ENCODE peak calls at places on chromosome 19, in four cellular contexts. One of them, this sample, is unnamed.

GRCh38 chr19:41844601-41845000 is at the start of gene LYPD4:
- DNase-seq in heart left ventricle: no peak
- DNase-seq in lower leg skin: no peak
- DNase-seq in breast epithelium: no peak
- DNase-seq in this sample: no peak

GRCh38 chr19:7013678-7014077 is 7.6 kb downstream of the MBD3L2B start:
- DNase-seq in heart left ventricle: no peak
- DNase-seq in breast epithelium: no peak
- DNase-seq in lower leg skin: no peak
- DNase-seq in this sample: no peak

GRCh38 chr19:31270897-31271568 is 78.2 kb downstream of the TSHZ3 start:
- DNase-seq in heart left ventricle: no peak
- DNase-seq in breast epithelium: no peak
- DNase-seq in lower leg skin: peak; percentile 61
- DNase-seq in this sample: no peak

GRCh38 chr19:6092329-6093286 is 17.7 kb downstream of the RFX2 start:
- DNase-seq in heart left ventricle: peak; percentile 75
- DNase-seq in lower leg skin: peak; percentile 96
- DNase-seq in breast epithelium: peak; percentile 82
- DNase-seq in this sample: peak; percentile 58

GRCh38 chr19:43430976-43431375 is 16.3 kb downstream of the TEX101 start:
- DNase-seq in breast epithelium: no peak
- DNase-seq in heart left ventricle: no peak
- DNase-seq in lower leg skin: no peak
- DNase-seq in this sample: no peak

GRCh38 chr19:23283925-23284324 is 33.7 kb upstream of the ZNF724 start:
- DNase-seq in breast epithelium: peak; percentile 61
- DNase-seq in heart left ventricle: peak; percentile 33
- DNase-seq in lower leg skin: peak; percentile 87
- DNase-seq in this sample: peak; percentile 51

GRCh38 chr19:18924684-18925213 is 5.2 kb downstream of the DDX49 start:
- DNase-seq in breast epithelium: no peak
- DNase-seq in lower leg skin: no peak
- DNase-seq in heart left ventricle: no peak
- DNase-seq in this sample: no peak

GRCh38 chr19:4506449-4507149 is 11.7 kb downstream of the PLIN4 start:
- DNase-seq in breast epithelium: no peak
- DNase-seq in lower leg skin: no peak
- DNase-seq in heart left ventricle: no peak
- DNase-seq in this sample: no peak

GRCh38 chr19:51122112-51122981 is 2.4 kb upstream of the SIGLEC9 start:
- DNase-seq in heart left ventricle: no peak
- DNase-seq in lower leg skin: no peak
- DNase-seq in breast epithelium: no peak
- DNase-seq in this sample: no peak

GRCh38 chr19:17847538-17848366 is at the start of gene JAK3:
- DNase-seq in heart left ventricle: peak; percentile 67
- DNase-seq in lower leg skin: no peak
- DNase-seq in breast epithelium: no peak
- DNase-seq in this sample: no peak

GRCh38 chr19:35231956-35232746 is 3.6 kb upstream of the FAM187B start:
- DNase-seq in lower leg skin: peak; percentile 29
- DNase-seq in heart left ventricle: no peak
- DNase-seq in breast epithelium: no peak
- DNase-seq in this sample: no peak

GRCh38 chr19:10748924-10749434 is 31.1 kb downstream of the DNM2 start:
- DNase-seq in heart left ventricle: no peak
- DNase-seq in lower leg skin: no peak
- DNase-seq in breast epithelium: no peak
- DNase-seq in this sample: no peak

GRCh38 chr19:45526971-45527370 is 19.7 kb downstream of the VASP start:
- DNase-seq in lower leg skin: no peak
- DNase-seq in breast epithelium: no peak
- DNase-seq in heart left ventricle: no peak
- DNase-seq in this sample: no peak

GRCh38 chr19:2478756-2479555 is 3.0 kb downstream of the GADD45B start:
- DNase-seq in breast epithelium: peak; percentile 90
- DNase-seq in lower leg skin: peak; percentile 97
- DNase-seq in heart left ventricle: peak; percentile 86
- DNase-seq in this sample: peak; percentile 53

GRCh38 chr19:19137556-19138109 is 645 bp downstream of the TMEM161A start:
- DNase-seq in lower leg skin: no peak
- DNase-seq in breast epithelium: no peak
- DNase-seq in heart left ventricle: no peak
- DNase-seq in this sample: no peak

GRCh38 chr19:36060430-36060829 is 5.7 kb downstream of the WDR62 start:
- DNase-seq in lower leg skin: no peak
- DNase-seq in heart left ventricle: peak; percentile 24
- DNase-seq in breast epithelium: no peak
- DNase-seq in this sample: peak; percentile 53

GRCh38 chr19:41940443-41941409 is 12.5 kb upstream of the ERFL start:
- DNase-seq in heart left ventricle: no peak
- DNase-seq in lower leg skin: no peak
- DNase-seq in breast epithelium: no peak
- DNase-seq in this sample: no peak

GRCh38 chr19:28377077-28377476 is 835.9 kb downstream of the UQCRFS1 start:
- DNase-seq in heart left ventricle: no peak
- DNase-seq in breast epithelium: no peak
- DNase-seq in lower leg skin: no peak
- DNase-seq in this sample: no peak

GRCh38 chr19:45187421-45188100 is 9.0 kb downstream of the BLOC1S3 start:
- DNase-seq in heart left ventricle: no peak
- DNase-seq in lower leg skin: no peak
- DNase-seq in breast epithelium: no peak
- DNase-seq in this sample: no peak

GRCh38 chr19:7554990-7555864 is 19.7 kb downstream of the PNPLA6 start:
- DNase-seq in lower leg skin: no peak
- DNase-seq in breast epithelium: no peak
- DNase-seq in heart left ventricle: no peak
- DNase-seq in this sample: no peak

GRCh38 chr19:2355168-2356035 is 4.7 kb upstream of the TMPRSS9 start:
- DNase-seq in heart left ventricle: no peak
- DNase-seq in breast epithelium: no peak
- DNase-seq in lower leg skin: no peak
- DNase-seq in this sample: no peak

GRCh38 chr19:30305346-30306060 is 66.7 kb upstream of the ZNF536 start:
- DNase-seq in breast epithelium: no peak
- DNase-seq in lower leg skin: no peak
- DNase-seq in heart left ventricle: no peak
- DNase-seq in this sample: no peak

GRCh38 chr19:42942187-42942789 is 5.3 kb upstream of the PSG7 start:
- DNase-seq in heart left ventricle: no peak
- DNase-seq in breast epithelium: no peak
- DNase-seq in lower leg skin: no peak
- DNase-seq in this sample: no peak

GRCh38 chr19:56670401-56670960 is 1.1 kb downstream of the ZNF835 start:
- DNase-seq in heart left ventricle: no peak
- DNase-seq in breast epithelium: no peak
- DNase-seq in lower leg skin: peak; percentile 60
- DNase-seq in this sample: no peak
- H3K4me3 ChIP-seq in heart left ventricle: peak overlapping the region; percentile 89
- H3K4me3 ChIP-seq in breast epithelium: peak overlapping the region; percentile 61
- H3K4me3 ChIP-seq in lower leg skin: no peak overlapping the region
- H3K4me3 ChIP-seq in this sample: peak overlapping the region; percentile 58

DNA sequence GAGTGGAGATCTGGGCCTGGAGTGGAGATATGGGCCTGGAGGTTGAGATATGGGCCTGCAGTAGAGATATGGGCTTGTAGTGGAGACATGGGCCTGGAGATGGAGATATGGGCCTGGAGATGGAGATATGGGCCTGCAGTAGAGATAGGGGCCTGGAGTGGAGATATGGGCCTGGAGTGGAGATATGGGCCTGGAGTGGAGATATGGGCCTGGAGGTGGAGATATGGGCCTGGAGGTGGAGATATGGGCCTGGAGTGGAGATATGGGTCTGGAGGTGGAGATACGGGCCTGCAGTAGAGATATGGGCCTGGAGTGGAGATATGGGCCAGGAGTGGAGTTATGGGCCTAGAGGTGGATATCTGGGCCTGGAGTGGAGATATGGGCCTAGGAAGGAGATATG is 402 bp downstream of the KIR2DL3 start:
- DNase-seq in heart left ventricle: no peak
- DNase-seq in breast epithelium: no peak
- DNase-seq in lower leg skin: no peak
- DNase-seq in this sample: no peak
- TF ChIP-seq POLR2A in heart left ventricle: no peak
- TF ChIP-seq POLR2A in breast epithelium: no peak
- TF ChIP-seq POLR2A in lower leg skin: no peak
- TF ChIP-seq POLR2A in this sample: no peak

DNA sequence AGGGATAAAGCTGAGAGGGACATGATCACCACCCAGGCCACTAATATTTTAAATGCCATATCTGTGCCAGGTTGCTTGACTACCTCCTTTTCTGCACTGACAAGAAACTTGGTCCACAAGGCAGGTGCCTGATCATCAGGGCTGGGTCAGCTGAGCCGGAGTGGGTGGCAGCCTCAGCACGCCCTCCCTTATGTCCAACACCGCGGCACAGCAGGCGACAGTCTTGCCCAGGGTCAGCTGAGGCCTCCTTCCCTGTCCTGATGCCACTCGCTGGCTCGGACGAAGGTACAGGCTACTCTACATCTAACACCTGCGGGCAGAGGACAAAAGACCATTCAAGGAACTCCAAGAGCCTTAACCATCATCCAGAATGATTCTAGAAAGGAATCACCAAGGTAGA is 16.9 kb downstream of the ZC3H4 start:
- DNase-seq in heart left ventricle: peak; percentile 22
- DNase-seq in lower leg skin: no peak
- DNase-seq in breast epithelium: no peak
- DNase-seq in this sample: no peak
- H3K4me3 ChIP-seq in heart left ventricle: no peak overlapping the region
- H3K4me3 ChIP-seq in lower leg skin: no peak overlapping the region
- H3K4me3 ChIP-seq in breast epithelium: no peak overlapping the region
- H3K4me3 ChIP-seq in this sample: no peak overlapping the region

DNA sequence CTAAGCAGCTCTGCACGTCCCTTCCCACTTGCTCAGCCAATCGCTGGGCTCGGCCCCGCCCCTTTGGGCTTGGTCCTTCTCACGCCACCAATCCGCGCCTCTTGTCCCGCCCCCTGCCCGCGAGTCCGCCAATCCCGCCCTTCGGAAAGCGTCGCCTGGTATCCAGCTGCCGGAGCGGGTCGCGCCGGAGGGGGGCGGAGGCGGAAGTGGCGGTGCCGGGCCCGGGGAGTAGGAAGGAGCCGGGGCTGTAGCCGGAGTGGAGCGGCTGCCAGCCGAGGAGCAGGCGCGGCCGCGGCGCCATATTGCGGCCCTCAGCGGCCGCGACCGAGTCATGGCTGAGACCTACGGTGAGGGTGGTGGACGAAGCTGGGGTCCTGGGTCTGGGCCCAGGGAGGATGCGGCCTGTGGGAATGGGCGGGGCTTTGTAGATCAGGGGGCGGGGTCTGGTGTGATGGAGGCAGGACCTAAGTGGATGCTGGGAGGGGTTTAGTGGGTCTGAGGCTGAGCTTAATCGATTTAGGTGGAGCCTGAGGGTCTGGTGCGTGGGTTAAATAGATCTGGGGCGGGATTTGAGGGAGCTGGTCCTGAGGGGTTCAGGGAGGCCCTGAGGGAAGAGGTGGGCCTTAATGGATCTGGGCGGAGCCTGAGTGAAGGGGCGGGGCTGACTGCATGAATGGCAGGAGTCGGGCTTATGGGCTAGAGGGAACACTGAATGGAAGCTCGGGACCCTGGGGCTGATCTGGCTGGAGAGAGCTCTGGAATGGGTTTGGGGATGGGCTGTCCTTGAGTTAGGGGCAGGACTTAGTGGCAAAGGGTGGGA is at the start of gene RAB4B:
- DNase-seq in heart left ventricle: peak; percentile 100
- DNase-seq in breast epithelium: peak; percentile 100
- DNase-seq in lower leg skin: peak; percentile 100
- DNase-seq in this sample: peak; percentile 100
- TF ChIP-seq POLR2A in heart left ventricle: peak; percentile 23
- TF ChIP-seq POLR2A in breast epithelium: peak; percentile 45
- TF ChIP-seq POLR2A in lower leg skin: no peak
- TF ChIP-seq POLR2A in this sample: peak; percentile 47

DNA sequence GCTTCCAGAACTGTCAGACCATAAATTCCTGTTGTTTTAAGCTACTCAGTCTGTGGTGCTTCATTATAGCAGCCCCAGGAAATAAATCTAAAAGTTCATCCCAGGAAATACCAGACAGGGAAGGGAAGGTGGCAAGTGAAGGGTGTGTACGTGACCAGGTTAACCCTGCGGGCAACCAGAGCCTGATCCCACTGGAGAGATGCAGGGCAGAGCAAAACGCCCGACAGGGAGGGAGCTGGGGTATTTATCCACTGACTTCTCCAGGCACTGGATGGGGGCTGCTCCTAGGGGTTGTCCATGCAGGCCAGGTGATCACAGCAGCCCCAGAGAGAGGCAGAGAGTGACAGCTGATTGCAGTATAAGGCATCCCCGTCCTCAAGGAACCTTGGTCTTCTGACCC is 150.9 kb downstream of the CACNA1A start:
- DNase-seq in lower leg skin: no peak
- DNase-seq in breast epithelium: no peak
- DNase-seq in heart left ventricle: no peak
- DNase-seq in this sample: no peak
- H3K4me3 ChIP-seq in lower leg skin: no peak overlapping the region
- H3K4me3 ChIP-seq in breast epithelium: no peak overlapping the region
- H3K4me3 ChIP-seq in heart left ventricle: no peak overlapping the region
- H3K4me3 ChIP-seq in this sample: no peak overlapping the region

DNA sequence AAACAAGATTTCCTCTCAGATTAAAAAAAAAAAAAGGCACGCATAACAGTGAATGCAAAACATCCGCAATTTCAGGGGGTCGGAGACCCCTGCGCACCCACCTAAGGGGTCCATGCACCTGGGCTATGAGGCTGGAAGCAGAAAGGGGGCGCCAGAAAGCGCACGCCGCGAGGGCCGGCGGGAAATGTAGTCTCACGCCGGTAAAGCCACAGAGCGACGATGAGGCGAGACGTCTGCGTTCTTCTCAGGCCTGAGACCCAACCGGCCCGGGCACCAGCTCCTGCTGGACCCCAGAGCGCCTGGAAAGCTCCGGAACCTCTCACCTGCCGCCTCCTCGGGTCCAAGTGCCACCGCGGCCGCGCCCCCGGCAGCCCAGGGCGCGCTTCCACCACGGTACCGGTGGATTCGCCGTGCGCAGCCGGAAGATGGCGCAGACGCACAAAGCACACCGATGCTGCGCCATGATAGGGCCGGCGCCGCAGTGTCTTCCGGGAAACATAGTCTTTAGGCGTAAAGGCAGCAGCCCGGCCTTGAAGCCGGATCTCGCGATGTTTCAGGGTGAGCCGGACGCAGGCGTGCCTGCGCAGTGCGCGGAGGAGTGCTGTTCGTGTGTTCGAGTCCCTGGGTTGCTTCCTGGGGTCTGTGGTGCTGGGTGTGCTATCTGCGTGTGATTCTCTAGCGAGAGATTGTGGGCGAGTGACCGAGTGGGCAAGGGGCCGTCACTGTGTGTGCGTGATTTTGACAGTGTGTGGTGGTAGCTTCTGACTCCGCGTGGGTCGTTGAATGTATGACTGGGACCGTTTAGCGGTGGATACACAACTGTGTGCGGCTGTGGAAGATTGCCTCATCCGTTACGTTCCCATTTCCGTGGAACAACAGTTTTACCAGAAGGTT is at the start of gene ZNF582:
- DNase-seq in lower leg skin: peak; percentile 98
- DNase-seq in breast epithelium: peak; percentile 91
- DNase-seq in heart left ventricle: peak; percentile 98
- DNase-seq in this sample: peak; percentile 89
- TF ChIP-seq POLR2A in lower leg skin: no peak
- TF ChIP-seq POLR2A in breast epithelium: peak; percentile 34
- TF ChIP-seq POLR2A in heart left ventricle: no peak
- TF ChIP-seq POLR2A in this sample: no peak

GRCh38 chr19:982567-983170 is 1.5 kb upstream of the WDR18 start:
- DNase-seq in heart left ventricle: peak; percentile 64
- DNase-seq in lower leg skin: peak; percentile 95
- DNase-seq in breast epithelium: peak; percentile 63
- DNase-seq in this sample: no peak
- H3K4me3 ChIP-seq in heart left ventricle: peak overlapping the region; percentile 32
- H3K4me3 ChIP-seq in lower leg skin: no peak overlapping the region
- H3K4me3 ChIP-seq in breast epithelium: peak overlapping the region; percentile 21
- H3K4me3 ChIP-seq in this sample: peak overlapping the region; percentile 48

GRCh38 chr19:55400281-55401087 is 7.1 kb downstream of the UBE2S start:
- DNase-seq in breast epithelium: no peak
- DNase-seq in heart left ventricle: no peak
- DNase-seq in lower leg skin: no peak
- DNase-seq in this sample: no peak
- TF ChIP-seq POLR2A in breast epithelium: no peak
- TF ChIP-seq POLR2A in heart left ventricle: no peak
- TF ChIP-seq POLR2A in lower leg skin: no peak
- TF ChIP-seq POLR2A in this sample: no peak